ENCODE peak calls at places on chromosomes 6 and 20, in four cellular contexts. One of them, this sample, is unnamed.

GRCh38 chr6:102197211-102197610 is 803.7 kb downstream of the GRIK2 start:
- DNase-seq in HepG2: no peak
- DNase-seq in GM12878: no peak
- DNase-seq in K562: no peak
- DNase-seq in this sample: peak; percentile 58

GRCh38 chr6:41571066-41571780 is 25.0 kb downstream of the FOXP4 start:
- DNase-seq in K562: no peak
- DNase-seq in HepG2: no peak
- DNase-seq in GM12878: no peak
- DNase-seq in this sample: no peak

GRCh38 chr6:42138190-42138589 is 4.2 kb downstream of the C6orf132 start:
- DNase-seq in GM12878: no peak
- DNase-seq in HepG2: no peak
- DNase-seq in K562: no peak
- DNase-seq in this sample: no peak

GRCh38 chr6:84853901-84854300 is 89.5 kb upstream of the TBX18 start:
- DNase-seq in K562: no peak
- DNase-seq in HepG2: no peak
- DNase-seq in GM12878: no peak
- DNase-seq in this sample: no peak

GRCh38 chr6:127186889-127187288 is 68.4 kb downstream of the RSPO3 start:
- DNase-seq in GM12878: no peak
- DNase-seq in K562: peak; percentile 67
- DNase-seq in HepG2: peak; percentile 41
- DNase-seq in this sample: peak; percentile 71

GRCh38 chr6:130647221-130647620 is 180.0 kb upstream of the SMLR1 start:
- DNase-seq in HepG2: no peak
- DNase-seq in GM12878: no peak
- DNase-seq in K562: no peak
- DNase-seq in this sample: no peak

GRCh38 chr20:24960302-24960801 is 11.3 kb downstream of the CST7 start:
- DNase-seq in HepG2: no peak
- DNase-seq in GM12878: no peak
- DNase-seq in K562: no peak
- DNase-seq in this sample: no peak

GRCh38 chr6:69866351-69867074 is at the start of gene COL19A1:
- DNase-seq in K562: peak; percentile 4
- DNase-seq in HepG2: no peak
- DNase-seq in GM12878: peak; percentile 76
- DNase-seq in this sample: peak; percentile 59

GRCh38 chr6:32954983-32955802 is 2.3 kb upstream of the HLA-DMA start:
- DNase-seq in K562: peak; percentile 32
- DNase-seq in HepG2: peak; percentile 39
- DNase-seq in GM12878: no peak
- DNase-seq in this sample: peak; percentile 88

GRCh38 chr20:38221041-38221589 is 39.4 kb downstream of the KIAA1755 start:
- DNase-seq in HepG2: peak; percentile 70
- DNase-seq in K562: peak; percentile 83
- DNase-seq in GM12878: no peak
- DNase-seq in this sample: peak; percentile 88

GRCh38 chr6:125101128-125101527 is 52.4 kb upstream of the TPD52L1 start:
- DNase-seq in K562: no peak
- DNase-seq in HepG2: no peak
- DNase-seq in GM12878: no peak
- DNase-seq in this sample: no peak

GRCh38 chr6:140850438-140850837 is 1282.3 kb upstream of the GJE1 start:
- DNase-seq in GM12878: no peak
- DNase-seq in HepG2: no peak
- DNase-seq in K562: no peak
- DNase-seq in this sample: no peak

GRCh38 chr6:21728141-21728540 is 134.6 kb downstream of the SOX4 start:
- DNase-seq in HepG2: no peak
- DNase-seq in K562: no peak
- DNase-seq in GM12878: no peak
- DNase-seq in this sample: no peak

GRCh38 chr6:159729598-159729997 is 2.3 kb downstream of the WTAP start:
- DNase-seq in HepG2: no peak
- DNase-seq in K562: peak; percentile 35
- DNase-seq in GM12878: peak; percentile 30
- DNase-seq in this sample: peak; percentile 30
- H4K20me1 ChIP-seq in HepG2: peaks cover 68% of the 10 kb centered on the region
- H4K20me1 ChIP-seq in K562: peaks cover 24% of the 10 kb centered on the region
- H4K20me1 ChIP-seq in GM12878: no peaks in the 10 kb centered on the region
- H4K20me1 ChIP-seq in this sample: peaks cover 61% of the 10 kb centered on the region

DNA sequence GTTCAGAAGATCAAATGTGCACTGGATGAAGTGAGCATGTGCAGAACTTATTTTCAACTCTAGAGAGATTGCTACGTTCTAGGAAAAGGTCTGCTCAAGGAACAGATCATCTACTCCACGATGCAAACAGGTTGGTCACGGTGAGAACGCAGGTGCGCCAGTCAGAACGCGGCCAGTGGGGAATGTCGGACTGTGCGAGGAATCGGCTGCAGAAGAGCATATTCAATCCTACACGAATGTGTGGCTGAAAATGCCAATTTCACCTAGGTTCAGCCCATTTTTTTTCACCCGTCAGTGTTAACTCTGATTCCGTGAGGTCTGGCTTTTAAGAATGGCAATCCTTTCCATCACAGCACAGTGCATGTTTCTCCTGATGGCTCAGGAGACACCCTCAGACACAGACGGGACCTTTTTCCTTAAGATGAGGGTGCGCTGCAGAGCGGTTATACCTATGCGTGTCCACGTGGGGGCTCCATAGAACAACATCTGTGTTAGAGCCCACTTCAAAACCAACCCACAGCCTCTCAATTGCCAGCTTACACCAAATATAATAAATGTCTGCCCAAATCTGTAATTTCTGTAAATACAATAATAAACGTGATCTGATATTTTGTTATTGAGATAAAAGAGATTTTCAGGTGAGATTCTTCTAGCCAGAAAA is 250.4 kb downstream of the FOXA2 start:
- DNase-seq in K562: peak; percentile 63
- DNase-seq in GM12878: no peak
- DNase-seq in HepG2: peak; percentile 71
- DNase-seq in this sample: peak; percentile 86
- TF ChIP-seq JUNB in K562: no peak
- TF ChIP-seq JUNB in GM12878: no peak
- TF ChIP-seq JUNB in HepG2: no peak
- TF ChIP-seq JUNB in this sample: no peak

DNA sequence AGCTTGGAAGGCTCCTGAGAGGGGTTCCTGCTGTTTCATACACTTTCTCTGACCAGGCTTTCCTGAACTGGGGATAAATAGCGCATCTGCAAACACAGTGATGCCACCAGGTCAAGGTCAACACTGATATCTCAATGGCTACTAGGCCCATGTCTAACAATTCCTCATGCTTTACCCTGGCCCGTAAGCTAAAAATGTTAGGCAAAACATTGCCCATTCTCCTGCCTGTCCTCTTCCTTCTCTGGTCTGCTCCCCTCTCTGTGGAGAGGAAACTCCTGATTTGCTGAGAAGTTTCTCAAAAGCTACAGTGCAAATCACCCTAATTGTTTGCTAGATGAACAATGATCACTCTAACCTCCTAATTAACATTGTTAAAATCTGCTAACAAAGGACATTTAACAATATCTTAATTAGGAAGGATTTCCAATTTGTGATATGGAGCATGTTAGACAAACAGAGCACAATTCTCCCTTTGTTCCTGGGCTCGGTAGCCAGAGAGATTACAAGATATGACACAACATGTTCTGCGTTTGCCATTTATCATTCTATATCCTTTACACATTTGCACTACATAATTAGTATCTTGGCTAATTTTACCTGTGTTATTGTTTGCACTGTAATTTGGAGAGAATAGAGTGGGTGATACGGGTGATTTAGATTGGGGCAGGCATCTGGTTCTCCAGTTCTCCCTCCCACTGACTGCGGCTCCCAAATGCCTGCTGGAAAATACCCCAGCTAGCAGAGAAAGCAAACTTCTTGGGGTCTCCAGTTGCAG is 266.8 kb downstream of the CD83 start:
- DNase-seq in GM12878: no peak
- DNase-seq in HepG2: no peak
- DNase-seq in K562: no peak
- DNase-seq in this sample: no peak
- TF ChIP-seq CREB1 in GM12878: no peak
- TF ChIP-seq CREB1 in HepG2: no peak
- TF ChIP-seq CREB1 in K562: no peak
- TF ChIP-seq CREB1 in this sample: no peak

GRCh38 chr6:109465772-109466171 is 10.2 kb upstream of the MICAL1 start:
- DNase-seq in HepG2: no peak
- DNase-seq in GM12878: no peak
- DNase-seq in K562: no peak
- DNase-seq in this sample: no peak

GRCh38 chr6:109471105-109471810 is 11.8 kb downstream of the ZBTB24 start:
- DNase-seq in GM12878: no peak
- DNase-seq in K562: no peak
- DNase-seq in HepG2: no peak
- DNase-seq in this sample: no peak

GRCh38 chr6:109466212-109466923 is 10.8 kb upstream of the MICAL1 start:
- DNase-seq in GM12878: no peak
- DNase-seq in HepG2: no peak
- DNase-seq in K562: no peak
- DNase-seq in this sample: no peak

GRCh38 chr6:109469591-109470189 is 13.3 kb downstream of the ZBTB24 start:
- DNase-seq in K562: no peak
- DNase-seq in HepG2: no peak
- DNase-seq in GM12878: no peak
- DNase-seq in this sample: no peak

DNA sequence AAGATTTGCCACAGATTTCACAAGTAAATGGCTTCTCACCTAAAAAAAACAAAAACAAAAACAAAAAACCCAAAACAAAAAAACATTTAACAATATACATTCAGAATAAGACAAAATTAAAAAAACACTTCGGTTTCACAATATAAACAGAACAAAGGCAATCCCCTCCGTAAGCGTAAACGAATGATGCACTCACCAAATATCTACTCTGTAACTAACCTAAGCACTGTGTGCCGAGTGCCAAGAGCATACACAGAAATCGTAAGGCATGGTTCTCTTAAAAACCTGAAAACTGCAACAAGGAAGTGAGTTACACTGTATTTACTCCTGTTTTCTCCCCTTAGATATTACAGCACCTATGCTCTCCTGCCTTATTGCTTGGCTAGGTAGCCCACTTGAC is 12.1 kb upstream of the MICAL1 start:
- DNase-seq in K562: no peak
- DNase-seq in GM12878: no peak
- DNase-seq in HepG2: no peak
- DNase-seq in this sample: no peak
- H4K20me1 ChIP-seq in K562: no peaks in the 10 kb centered on the region
- H4K20me1 ChIP-seq in GM12878: no peaks in the 10 kb centered on the region
- H4K20me1 ChIP-seq in HepG2: no peaks in the 10 kb centered on the region
- H4K20me1 ChIP-seq in this sample: peaks cover 17% of the 10 kb centered on the region

DNA sequence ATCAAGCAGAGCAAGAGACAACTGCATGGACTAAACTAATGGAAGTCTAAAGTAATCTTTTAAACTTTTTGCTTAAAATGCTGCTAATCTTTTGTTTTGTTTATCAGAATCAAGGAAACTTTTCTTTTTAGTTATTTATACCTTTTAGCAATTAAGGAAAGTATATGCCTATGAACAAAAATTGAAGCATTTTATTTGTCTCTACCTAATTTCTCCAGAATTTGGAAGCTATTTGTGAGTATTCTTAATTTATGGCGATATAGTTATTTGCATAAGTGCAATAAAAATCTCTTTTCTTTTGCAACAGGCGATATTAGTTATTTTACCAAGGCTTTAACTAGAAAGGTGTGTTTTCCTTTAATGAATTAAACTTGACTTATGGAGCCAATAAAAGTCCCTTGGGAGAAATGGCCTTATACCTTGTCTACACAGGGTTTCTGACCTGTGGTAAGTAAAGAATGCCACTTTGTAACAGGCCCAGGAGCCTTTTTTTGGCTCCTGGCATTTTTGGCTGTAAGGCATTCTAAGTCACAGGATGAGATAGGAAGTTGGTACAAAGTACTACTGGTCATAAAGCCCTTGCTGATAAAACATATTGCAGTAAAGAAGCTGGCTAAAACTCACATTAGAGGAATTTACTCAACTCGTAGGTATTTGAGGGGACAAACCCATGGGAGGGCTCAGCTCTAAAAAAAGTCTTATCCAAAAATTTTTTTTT is 37.2 kb downstream of the TMEM14A start:
- DNase-seq in K562: no peak
- DNase-seq in HepG2: no peak
- DNase-seq in GM12878: no peak
- DNase-seq in this sample: no peak
- TF ChIP-seq JUNB in K562: no peak
- TF ChIP-seq JUNB in HepG2: no peak
- TF ChIP-seq JUNB in GM12878: no peak
- TF ChIP-seq JUNB in this sample: no peak